ENCODE peak calls at places on chromosomes 11 and 22, in four cellular contexts. S, P, F and Q are unnamed samples.

GRCh38 chr11:1921576-1922141 is 2.2 kb downstream of the TNNT3 start:
- DNase-seq in F (no peak), S (no peak), P (no peak), Q (no peak)

GRCh38 chr11:68315581-68315920 is 3.2 kb downstream of the LRP5 start:
- DNase-seq in P (peak; percentile 54), S (peak; percentile 55), F (no peak), Q (no peak)

GRCh38 chr11:35347921-35348331 is 71.4 kb downstream of the SLC1A2 start:
- DNase-seq in S (no peak), P (no peak), F (no peak), Q (no peak)

GRCh38 chr11:121500275-121500674 is 47.5 kb upstream of the SORL1-AS1 start:
- DNase-seq in S (no peak), P (no peak), F (no peak), Q (no peak)

GRCh38 chr22:36332623-36333331 is 55.0 kb downstream of the MYH9 start:
- DNase-seq in S (peak; percentile 55), F (no peak), P (peak; percentile 41), Q (peak; percentile 90)

GRCh38 chr22:21690401-21690801 is 24.6 kb downstream of the PPIL2 start:
- DNase-seq in P (no peak), S (no peak), F (no peak), Q (no peak)

GRCh38 chr11:74746868-74747267 is 1.8 kb upstream of the RNF169 start:
- DNase-seq in S (no peak), F (no peak), P (no peak), Q (no peak)

GRCh38 chr22:34319346-34319745 is 399.1 kb upstream of the LARGE1 start:
- DNase-seq in P (no peak), F (no peak), S (no peak), Q (no peak)

GRCh38 chr22:37674248-37674647 is 1.2 kb upstream of the LGALS1 start:
- DNase-seq in F (no peak), P (no peak), S (no peak), Q (no peak)

GRCh38 chr11:93458286-93458685 is 84.9 kb downstream of the SMCO4 start:
- DNase-seq in F (no peak), S (no peak), P (no peak), Q (no peak)

GRCh38 chr22:48587236-48587865 is 1240.3 kb downstream of the BRD1 start:
- DNase-seq in S (no peak), F (no peak), P (no peak), Q (no peak)

GRCh38 chr11:2691991-2692841 is 7.6 kb downstream of the KCNQ1OT1 start:
- DNase-seq in P (no peak), S (no peak), F (peak; percentile 46), Q (no peak)

GRCh38 chr11:9755561-9755960 is 91.7 kb downstream of the SWAP70 start:
- DNase-seq in P (no peak), S (no peak), F (no peak), Q (no peak)

GRCh38 chr11:96215094-96215782 is 127.8 kb downstream of the MAML2 start:
- DNase-seq in P (peak; percentile 20), F (no peak), S (peak; percentile 63), Q (peak; percentile 14)

GRCh38 chr22:33044059-33044458 is 14.1 kb downstream of the SYN3 start:
- DNase-seq in F (no peak), P (no peak), S (no peak), Q (no peak)

GRCh38 chr11:10528121-10528520 is 12.9 kb downstream of the RNF141 start:
- DNase-seq in P (no peak), F (no peak), S (no peak), Q (no peak)

GRCh38 chr11:118002541-118003019 is 16.4 kb downstream of the IL10RA start:
- DNase-seq in P (peak; percentile 79), F (no peak), S (peak; percentile 46), Q (no peak)

GRCh38 chr22:25728064-25728463 is 13.9 kb upstream of the MYO18B start:
- DNase-seq in F (no peak), P (no peak), S (no peak), Q (no peak)

GRCh38 chr11:6646040-6646439 is 9.6 kb downstream of the DCHS1 start:
- DNase-seq in S (no peak), F (no peak), P (peak; percentile 51), Q (peak; percentile 17)

GRCh38 chr11:16840951-16841350 is 102.5 kb downstream of the C11orf58 start:
- DNase-seq in S (no peak), P (no peak), F (no peak), Q (no peak)

GRCh38 chr11:61954106-61955030 is 4.2 kb downstream of the BEST1 start:
- DNase-seq in F (no peak), P (peak; percentile 81), S (no peak), Q (no peak)

GRCh38 chr11:81495699-81496292 is 1237.9 kb downstream of the FAM181B start:
- DNase-seq in S (no peak), F (no peak), P (no peak), Q (no peak)

GRCh38 chr22:50257451-50258360 is 3.8 kb downstream of the MAPK12 start:
- DNase-seq in F (no peak), P (no peak), S (no peak), Q (no peak)

GRCh38 chr11:86745571-86745970 is 54.8 kb upstream of the PRSS23 start:
- DNase-seq in F (no peak), P (no peak), S (no peak), Q (no peak)

GRCh38 chr11:62071408-62071807 is 52.4 kb upstream of the INCENP start:
- DNase-seq in S (no peak), F (no peak), P (no peak), Q (no peak)

GRCh38 chr22:25404556-25404922 is 159.9 kb upstream of the GRK3 start:
- DNase-seq in S (no peak), P (peak; percentile 22), F (peak; percentile 14), Q (no peak)

GRCh38 chr11:71563401-71563800 is 2.0 kb upstream of the KRTAP5-10 start:
- DNase-seq in S (no peak), F (peak; percentile 58), P (peak; percentile 65), Q (peak; percentile 66)

GRCh38 chr11:23041104-23041503 is 180.8 kb upstream of the CCDC179 start:
- DNase-seq in P (no peak), F (no peak), S (peak; percentile 37), Q (no peak)

GRCh38 chr22:21038405-21038804 is 6.0 kb upstream of the SLC7A4 start:
- DNase-seq in F (no peak), P (no peak), S (no peak), Q (no peak)

GRCh38 chr11:102734650-102735049 is 9.9 kb upstream of the MMP8 start:
- DNase-seq in P (no peak), F (no peak), S (no peak), Q (no peak)

GRCh38 chr22:36562261-36562835 is 33.4 kb upstream of the EIF3D start:
- DNase-seq in F (no peak), P (peak; percentile 20), S (no peak), Q (no peak)

GRCh38 chr11:61899146-61899841 is 7.9 kb upstream of the FADS3 start:
- DNase-seq in S (peak; percentile 89), F (peak; percentile 72), P (peak; percentile 89), Q (peak; percentile 90)

GRCh38 chr11:116438651-116439479 is 333.9 kb downstream of the BUD13 start:
- DNase-seq in F (no peak), S (no peak), P (no peak), Q (no peak)

GRCh38 chr11:67062526-67063373 is 6.1 kb downstream of the RHOD start:
- DNase-seq in P (no peak), S (no peak), F (no peak), Q (no peak)

DNA sequence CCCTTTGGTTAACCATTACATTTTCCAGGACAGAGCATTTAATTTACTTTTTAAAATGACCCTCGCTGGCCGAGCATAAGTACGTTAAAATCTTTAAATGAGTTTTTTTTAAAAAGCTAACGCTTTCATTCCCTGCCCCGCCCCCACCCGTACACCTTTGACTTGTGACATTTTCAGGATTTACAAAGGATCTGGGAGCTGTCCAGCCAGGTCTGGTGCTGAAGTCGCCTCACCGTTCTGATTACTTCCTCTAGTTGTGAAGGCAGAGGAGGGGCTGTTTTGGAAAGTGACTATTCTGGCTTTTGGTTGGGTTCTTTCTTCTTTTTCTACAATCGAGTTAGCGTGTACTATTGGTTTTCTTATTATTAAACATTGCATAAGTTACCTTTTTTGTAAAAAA is 2.9 kb downstream of the C11orf87 start:
- DNase-seq in S (no peak), P (peak; percentile 47), F (peak; percentile 4), Q (no peak)
- H3K27me3 ChIP-seq in S (peaks cover 49% of the 10 kb centered on the region), P (no peaks in the 10 kb centered on the region), F (no peaks in the 10 kb centered on the region), Q (peaks cover 28% of the 10 kb centered on the region)

GRCh38 chr11:69644962-69645675 is 4.2 kb downstream of the CCND1 start:
- DNase-seq in P (no peak), S (no peak), F (no peak), Q (no peak)

GRCh38 chr11:69642549-69642912 is 1.6 kb downstream of the CCND1 start:
- DNase-seq in S (peak; percentile 59), P (peak; percentile 14), F (no peak), Q (no peak)

GRCh38 chr11:69644071-69644961 is 3.4 kb downstream of the CCND1 start:
- DNase-seq in P (peak; percentile 51), S (peak; percentile 67), F (peak; percentile 66), Q (no peak)

GRCh38 chr11:69642913-69643632 is 2.1 kb downstream of the CCND1 start:
- DNase-seq in F (peak; percentile 50), S (peak; percentile 86), P (peak; percentile 88), Q (peak; percentile 64)

DNA sequence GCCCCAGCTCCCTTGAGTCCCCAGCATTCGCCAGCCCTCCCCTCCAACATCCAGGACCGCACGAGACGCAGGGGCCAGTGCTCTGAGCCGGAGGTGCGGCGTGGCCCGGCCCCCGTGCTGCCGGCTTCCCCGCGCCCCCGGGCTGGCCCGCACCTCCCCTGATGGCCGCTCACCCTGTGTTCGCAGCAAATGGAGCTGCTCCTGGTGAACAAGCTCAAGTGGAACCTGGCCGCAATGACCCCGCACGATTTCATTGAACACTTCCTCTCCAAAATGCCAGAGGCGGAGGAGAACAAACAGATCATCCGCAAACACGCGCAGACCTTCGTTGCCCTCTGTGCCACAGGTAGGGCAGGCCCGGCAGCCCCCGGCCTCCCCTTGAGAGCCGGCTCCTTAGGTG is 2.7 kb downstream of the CCND1 start:
- DNase-seq in P (no peak), S (no peak), F (no peak), Q (no peak)
- TF ChIP-seq POLR2AphosphoS5 in P (no peak), S (no peak), F (no peak), Q (no peak)

GRCh38 chr11:32382339-32383049 is 52.8 kb downstream of the WT1 start:
- DNase-seq in P (peak; percentile 43), F (no peak), S (no peak), Q (no peak)
- H3K27me3 ChIP-seq in P (no peaks in the 10 kb centered on the region), F (peaks cover 6% of the 10 kb centered on the region), S (no peaks in the 10 kb centered on the region), Q (no peaks in the 10 kb centered on the region)

GRCh38 chr11:27390318-27390958 is 27.4 kb upstream of the CCDC34 start:
- DNase-seq in S (no peak), P (no peak), F (no peak), Q (no peak)

GRCh38 chr11:27392715-27393114 is 29.7 kb upstream of the CCDC34 start:
- DNase-seq in P (peak; percentile 89), S (no peak), F (peak; percentile 66), Q (no peak)

GRCh38 chr11:27391336-27392015 is 28.5 kb upstream of the CCDC34 start:
- DNase-seq in P (peak; percentile 52), S (no peak), F (no peak), Q (no peak)

GRCh38 chr11:27392278-27392677 is 29.3 kb upstream of the CCDC34 start:
- DNase-seq in S (no peak), F (no peak), P (no peak), Q (no peak)

DNA sequence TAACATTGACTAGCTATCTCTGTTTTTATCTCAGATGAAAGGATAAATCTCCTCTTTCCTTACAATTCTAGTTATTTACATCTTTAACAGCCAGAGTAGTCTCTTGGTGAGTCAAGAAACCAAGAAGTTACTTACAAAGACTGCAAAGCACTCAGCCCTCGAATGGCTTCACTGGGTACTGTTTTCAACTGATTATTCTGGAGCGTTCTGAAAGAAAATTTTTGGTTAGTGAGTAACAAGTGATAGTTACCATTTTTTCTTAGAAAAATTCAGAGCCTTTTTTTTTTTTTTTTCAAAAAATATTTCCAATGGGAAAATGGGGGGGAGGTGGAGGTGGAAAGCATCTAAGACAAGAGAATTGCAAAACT is 27.9 kb upstream of the CCDC34 start:
- DNase-seq in P (no peak), F (no peak), S (no peak), Q (no peak)
- TF ChIP-seq POLR2AphosphoS5 in P (no peak), F (no peak), S (no peak), Q (no peak)